ENCODE peak calls at places on chromosomes 5 and 9, in seven cellular contexts. O is GM12878; B is activated naive CD8-positive, alpha-beta T cell treated with anti-CD3 and anti-CD28 coated beads, Interleukin-2, amount 10 ng/mL, durations not matched to agents 7 days and 5 days; H is CD4-positive, alpha-beta T cell; X is LoVo; P is iris pigment epithelial cell; S is head of caudate nucleus. Z is an unnamed sample.

GRCh38 chr5:172377856-172378255 is 76.5 kb downstream of the SH3PXD2B start:
- DNase-seq in O (no peak), B (no peak), H (no peak), X (no peak), P (no peak), S (peak; percentile 24), Z (no peak)

GRCh38 chr5:136242611-136243010 is 49.6 kb upstream of the SMIM32 start:
- DNase-seq in O (peak; percentile 24), B (no peak), H (no peak), X (no peak), P (no peak), S (no peak), Z (no peak)

GRCh38 chr5:88760512-88760911 is 122.5 kb downstream of the MEF2C start:
- DNase-seq in O (no peak), B (no peak), H (no peak), X (no peak), P (no peak), S (no peak), Z (no peak)

GRCh38 chr5:111385970-111386831 is 126.1 kb downstream of the STARD4 start:
- DNase-seq in O (no peak), B (no peak), H (no peak), X (no peak), P (peak; percentile 11), S (no peak), Z (no peak)

GRCh38 chr9:126372716-126373115 is 46.1 kb downstream of the MVB12B start:
- DNase-seq in O (no peak), B (no peak), H (no peak), X (no peak), P (no peak), S (no peak), Z (no peak)

GRCh38 chr9:133347515-133347984 is 381 bp downstream of the MED22 start:
- DNase-seq in O (peak; percentile 28), B (peak; percentile 73), H (no peak), X (peak; percentile 18), P (no peak), S (no peak), Z (no peak)

GRCh38 chr9:13278368-13279246 is 885 bp downstream of the MPDZ start:
- DNase-seq in O (no peak), B (no peak), H (no peak), X (no peak), P (peak; percentile 86), S (peak; percentile 68), Z (peak; percentile 38)

GRCh38 chr9:93267091-93267541 is 83.2 kb downstream of the WNK2 start:
- DNase-seq in O (no peak), B (no peak), H (no peak), X (no peak), P (no peak), S (no peak), Z (no peak)

GRCh38 chr5:72552041-72552557 is 44.9 kb upstream of the ZNF366 start:
- DNase-seq in O (no peak), B (no peak), H (no peak), X (peak; percentile 8), P (peak; percentile 85), S (no peak), Z (peak; percentile 86)

GRCh38 chr9:107696302-107696701 is 206.7 kb upstream of the KLF4 start:
- DNase-seq in O (no peak), B (no peak), H (no peak), X (no peak), P (no peak), S (no peak), Z (no peak)

GRCh38 chr5:151557951-151558350 is 33.2 kb downstream of the FAT2 start:
- DNase-seq in O (no peak), B (no peak), H (no peak), X (no peak), P (no peak), S (no peak), Z (no peak)

GRCh38 chr5:62343428-62343827 is 37.4 kb downstream of the KIF2A start:
- DNase-seq in O (no peak), B (no peak), H (no peak), X (no peak), P (no peak), S (no peak), Z (peak; percentile 14)

GRCh38 chr9:15377625-15378252 is 44.9 kb upstream of the SNAPC3 start:
- DNase-seq in O (no peak), B (no peak), H (no peak), X (no peak), P (peak; percentile 20), S (no peak), Z (no peak)

GRCh38 chr5:17132444-17133083 is 84.9 kb upstream of the BASP1 start:
- DNase-seq in O (no peak), B (no peak), H (no peak), X (peak; percentile 66), P (peak; percentile 54), S (no peak), Z (peak; percentile 35)

GRCh38 chr5:136174021-136174659 is 18.8 kb downstream of the SMIM32 start:
- DNase-seq in O (peak; percentile 12), B (no peak), H (no peak), X (peak; percentile 37), P (peak; percentile 71), S (no peak), Z (peak; percentile 79)

GRCh38 chr5:45796959-45797553 is 100.9 kb upstream of the HCN1 start:
- DNase-seq in O (no peak), B (no peak), H (no peak), X (no peak), P (no peak), S (no peak), Z (no peak)

GRCh38 chr5:64635056-64635686 is 55.1 kb upstream of the SHISAL2B start:
- DNase-seq in O (no peak), B (no peak), H (no peak), X (peak; percentile 42), P (peak; percentile 28), S (no peak), Z (peak; percentile 28)

GRCh38 chr5:6705088-6705487 is 8.1 kb upstream of the TENT4A start:
- DNase-seq in O (no peak), B (no peak), H (no peak), X (no peak), P (peak; percentile 38), S (no peak), Z (no peak)

GRCh38 chr9:73753171-73753570 is 601.5 kb downstream of the ANXA1 start:
- DNase-seq in O (no peak), B (no peak), H (no peak), X (no peak), P (peak; percentile 71), S (no peak), Z (peak; percentile 77)

GRCh38 chr5:27702339-27702820 is 664.0 kb upstream of the CDH9 start:
- DNase-seq in O (no peak), B (no peak), H (no peak), X (no peak), P (peak; percentile 92), S (no peak), Z (peak; percentile 63)